ENCODE peak calls at places on chromosome 20, in four cellular contexts. H is IMR-90; V is CD8-positive, alpha-beta T cell; G is adrenal gland. Y is an unnamed sample.

GRCh38 chr20:33963756-33964155 is 30.0 kb upstream of the RALY start:
- DNase-seq in H (no peak), V (no peak), G (no peak), Y (no peak)

GRCh38 chr20:47929368-47930115 is 144.3 kb upstream of the SULF2 start:
- DNase-seq in H (peak; percentile 26), V (no peak), G (peak; percentile 24), Y (no peak)

GRCh38 chr20:46332373-46333135 is 24.3 kb upstream of the CDH22 start:
- DNase-seq in H (no peak), V (no peak), G (no peak), Y (no peak)

GRCh38 chr20:3702992-3703391 is 9.4 kb downstream of the SIGLEC1 start:
- DNase-seq in H (no peak), V (no peak), G (no peak), Y (no peak)

GRCh38 chr20:35302421-35303335 is 10.5 kb upstream of the FAM83C start:
- DNase-seq in H (peak; percentile 88), V (no peak), G (no peak), Y (no peak)

GRCh38 chr20:31712564-31713311 is 9.9 kb downstream of the BCL2L1 start:
- DNase-seq in H (peak; percentile 82), V (no peak), G (peak; percentile 68), Y (peak; percentile 86)

GRCh38 chr20:50283922-50284810 is 93.5 kb downstream of the CEBPB start:
- DNase-seq in H (peak; percentile 66), V (no peak), G (no peak), Y (no peak)

GRCh38 chr20:36110936-36111445 is 43.5 kb upstream of the EPB41L1 start:
- DNase-seq in H (no peak), V (no peak), G (no peak), Y (no peak)

GRCh38 chr20:53126185-53126584 is 154.0 kb downstream of the TSHZ2 start:
- DNase-seq in H (no peak), V (no peak), G (no peak), Y (no peak)

GRCh38 chr20:60693513-60694133 is 558.4 kb upstream of the CDH4 start:
- DNase-seq in H (no peak), V (no peak), G (no peak), Y (no peak)

GRCh38 chr20:37958856-37959255 is 55.9 kb downstream of the VSTM2L start:
- DNase-seq in H (no peak), V (peak; percentile 11), G (no peak), Y (no peak)

GRCh38 chr20:33733654-33734576 is 2.1 kb downstream of the ZNF341 start:
- DNase-seq in H (peak; percentile 64), V (no peak), G (peak; percentile 34), Y (no peak)

GRCh38 chr20:15045246-15045645 is 707.8 kb upstream of the FLRT3 start:
- DNase-seq in H (no peak), V (no peak), G (no peak), Y (no peak)

GRCh38 chr20:41058674-41059008 is 30.0 kb downstream of the TOP1 start:
- DNase-seq in H (no peak), V (no peak), G (no peak), Y (no peak)

GRCh38 chr20:62364911-62365736 is 2.0 kb downstream of the LAMA5 start:
- DNase-seq in H (no peak), V (no peak), G (peak; percentile 80), Y (no peak)

GRCh38 chr20:21808863-21809664 is 103.6 kb downstream of the PAX1 start:
- DNase-seq in H (no peak), V (no peak), G (peak; percentile 44), Y (no peak)

GRCh38 chr20:50344232-50345071 is 153.8 kb downstream of the CEBPB start:
- DNase-seq in H (no peak), V (no peak), G (no peak), Y (no peak)

GRCh38 chr20:16082051-16082550 is 491.1 kb downstream of the KIF16B start:
- DNase-seq in H (no peak), V (no peak), G (no peak), Y (no peak)

GRCh38 chr20:4604580-4604979 is 117.1 kb upstream of the PRND start:
- DNase-seq in H (no peak), V (no peak), G (no peak), Y (no peak)

GRCh38 chr20:51497542-51498467 is 44.7 kb downstream of the NFATC2 start:
- DNase-seq in H (peak; percentile 31), V (peak; percentile 64), G (no peak), Y (no peak)

GRCh38 chr20:51216850-51217249 is 193.9 kb upstream of the KCNG1 start:
- DNase-seq in H (no peak), V (no peak), G (no peak), Y (no peak)

GRCh38 chr20:62466071-62466760 is 9.6 kb downstream of the GATA5 start:
- DNase-seq in H (no peak), V (no peak), G (no peak), Y (no peak)

GRCh38 chr20:32563311-32564272 is 21.5 kb downstream of the NOL4L start:
- DNase-seq in H (no peak), V (no peak), G (no peak), Y (no peak)

GRCh38 chr20:53623454-53624206 is 30.0 kb upstream of the ZNF217 start:
- DNase-seq in H (peak; percentile 77), V (no peak), G (peak; percentile 79), Y (no peak)

GRCh38 chr20:47455133-47456040 is 46.3 kb upstream of the NCOA3 start:
- DNase-seq in H (no peak), V (no peak), G (no peak), Y (no peak)

GRCh38 chr20:62752671-62753501 is 43.4 kb upstream of the MRGBP start:
- DNase-seq in H (peak; percentile 50), V (no peak), G (no peak), Y (no peak)

GRCh38 chr20:53595018-53595378 is 1.4 kb upstream of the ZNF217 start:
- DNase-seq in H (no peak), V (no peak), G (no peak), Y (no peak)

GRCh38 chr20:6101346-6101745 is 21.5 kb downstream of the FERMT1 start:
- DNase-seq in H (no peak), V (no peak), G (no peak), Y (no peak)

GRCh38 chr20:59835057-59835447 is 98.4 kb downstream of the SYCP2 start:
- DNase-seq in H (no peak), V (no peak), G (no peak), Y (no peak)

GRCh38 chr20:63056236-63057132 is 49.7 kb upstream of the BHLHE23 start:
- DNase-seq in H (no peak), V (peak; percentile 60), G (no peak), Y (no peak)

GRCh38 chr20:41428285-41428684 is 61.7 kb upstream of the EMILIN3 start:
- DNase-seq in H (peak; percentile 86), V (peak; percentile 58), G (no peak), Y (no peak)

GRCh38 chr20:40739841-40740240 is 50.8 kb upstream of the MAFB start:
- DNase-seq in H (no peak), V (no peak), G (no peak), Y (no peak)

GRCh38 chr20:61965606-61966491 is 99.8 kb downstream of the TAF4 start:
- DNase-seq in H (no peak), V (no peak), G (peak; percentile 15), Y (no peak)

GRCh38 chr20:33624399-33624798 is 37.7 kb upstream of the C20orf144 start:
- DNase-seq in H (no peak), V (no peak), G (no peak), Y (no peak)

GRCh38 chr20:21981607-21982344 is 276.3 kb downstream of the PAX1 start:
- DNase-seq in H (no peak), V (no peak), G (no peak), Y (no peak)

GRCh38 chr20:61299613-61300012 is 47.6 kb downstream of the CDH4 start:
- DNase-seq in H (no peak), V (no peak), G (no peak), Y (no peak)

GRCh38 chr20:57475388-57476072 is 49.4 kb downstream of the CTCFL start:
- DNase-seq in H (no peak), V (no peak), G (no peak), Y (no peak)
- H3K27ac ChIP-seq in H (no peak overlapping the region), V (no peak overlapping the region), G (no peak overlapping the region), Y (no peak overlapping the region)

DNA sequence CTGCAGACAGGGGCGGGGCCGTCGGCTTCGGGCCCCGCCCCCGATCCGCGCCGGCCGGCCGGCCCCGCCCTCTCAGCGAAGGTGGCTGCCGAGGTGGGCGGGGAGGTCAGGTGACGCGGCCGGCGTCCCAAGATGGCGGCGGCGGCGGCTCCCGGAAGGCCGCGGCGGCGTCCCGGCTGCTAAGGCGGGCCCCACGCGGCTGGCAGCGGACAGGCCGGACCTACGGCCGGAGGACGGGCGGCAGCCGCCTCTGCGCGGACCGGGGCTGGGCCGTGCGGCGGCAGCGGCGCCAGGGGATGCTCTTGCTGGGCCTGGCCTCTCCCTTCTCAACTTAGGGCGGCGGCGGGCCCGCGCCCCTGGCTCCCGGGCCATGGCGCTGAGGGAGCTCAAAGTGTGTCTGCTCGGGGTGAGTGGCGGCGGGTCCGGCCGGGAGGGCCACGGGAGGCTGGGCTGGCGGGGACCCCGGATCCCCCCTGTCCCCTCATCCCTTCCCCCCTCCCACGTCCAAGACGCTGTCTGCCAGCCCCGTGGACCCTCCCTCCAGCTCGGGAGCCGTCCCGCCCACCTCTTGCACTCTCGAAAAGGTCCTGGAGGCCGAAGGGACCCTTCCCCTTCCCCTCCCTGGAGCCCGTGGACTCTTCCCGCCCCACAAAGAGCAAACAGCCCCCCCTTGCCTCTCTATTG is at the start of gene RAB22A:
- DNase-seq in H (peak; percentile 77), V (peak; percentile 88), G (peak; percentile 85), Y (peak; percentile 49)
- TF ChIP-seq CTCF in H (no peak), V (no peak), G (no peak), Y (no peak)

GRCh38 chr20:9412309-9412708 is 102.1 kb upstream of the LAMP5 start:
- DNase-seq in H (no peak), V (no peak), G (no peak), Y (no peak)

GRCh38 chr20:9409352-9409751 is 105.0 kb upstream of the LAMP5 start:
- DNase-seq in H (peak; percentile 60), V (no peak), G (no peak), Y (no peak)

GRCh38 chr20:9413001-9413400 is 101.4 kb upstream of the LAMP5 start:
- DNase-seq in H (no peak), V (no peak), G (no peak), Y (no peak)

GRCh38 chr20:9409981-9410380 is 104.4 kb upstream of the LAMP5 start:
- DNase-seq in H (peak; percentile 94), V (no peak), G (no peak), Y (no peak)

DNA sequence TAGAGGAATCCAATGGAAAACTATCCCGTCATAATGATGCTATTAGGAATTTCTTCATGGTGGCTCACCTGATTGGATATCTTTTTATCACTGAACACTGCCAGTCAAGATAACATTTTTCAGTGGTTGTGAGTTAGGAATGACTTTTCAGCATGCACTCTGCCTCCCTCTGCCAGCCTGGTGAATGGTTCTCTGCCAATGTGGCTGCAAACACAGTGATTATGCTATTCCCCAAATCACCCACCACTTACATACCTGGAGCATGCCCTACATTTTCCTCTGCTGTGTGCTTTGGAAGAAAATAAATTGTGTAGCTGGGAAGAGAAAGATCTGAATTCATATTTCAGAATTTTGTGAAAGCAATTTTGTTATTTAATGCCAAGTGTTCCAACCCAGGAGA is 102.6 kb upstream of the LAMP5 start:
- DNase-seq in H (no peak), V (no peak), G (no peak), Y (no peak)
- H3K4me3 ChIP-seq in H (no peak overlapping the region), V (no peak overlapping the region), G (no peak overlapping the region), Y (no peak overlapping the region)

DNA sequence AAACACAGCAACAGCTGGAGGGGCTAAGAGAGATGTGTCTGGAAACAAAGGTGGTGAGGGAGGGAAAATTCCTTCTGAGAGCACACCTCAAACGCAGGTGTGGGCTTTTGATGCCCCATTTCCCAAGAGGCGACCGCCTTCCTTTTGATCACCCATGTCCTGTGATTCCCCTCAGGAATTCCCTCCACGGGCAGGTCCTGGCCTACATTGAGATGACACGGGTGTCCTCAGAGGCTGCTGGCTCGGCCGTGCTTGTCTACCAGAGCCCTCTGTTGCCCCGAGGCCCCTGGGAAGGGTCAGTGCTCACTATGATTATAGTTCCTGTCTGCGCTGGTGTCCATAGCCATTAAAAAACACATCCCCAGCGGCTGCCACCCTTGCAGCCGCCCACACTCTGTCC is 242.6 kb downstream of the TFAP2C start:
- DNase-seq in H (no peak), V (no peak), G (no peak), Y (no peak)
- H3K27ac ChIP-seq in H (no peak overlapping the region), V (no peak overlapping the region), G (no peak overlapping the region), Y (no peak overlapping the region)

Y was measured in dorsolateral prefrontal cortex.